ENCODE peak calls at places on chromosomes 13 and 19, in six cellular contexts. N is PC-9, I is left ventricle myocardium inferior, W is thoracic aorta, G is psoas muscle, E is endodermal cell. O is an unnamed sample.

GRCh38 chr13:114081761-114082681 is 50.4 kb downstream of the RASA3 start:
- DNase-seq in N (no peak), I (no peak), W (no peak), G (no peak), E (peak; percentile 47), O (peak; percentile 48)

GRCh38 chr13:103246581-103247200 is 180.5 kb upstream of the SLC10A2 start:
- DNase-seq in N (no peak), I (no peak), W (no peak), G (no peak), E (no peak), O (no peak)

GRCh38 chr13:50080856-50081105 is 65.5 kb downstream of the KCNRG start:
- DNase-seq in N (no peak), I (no peak), W (no peak), G (no peak), E (no peak), O (no peak)

GRCh38 chr19:46426506-46427162 is 2.1 kb downstream of the PNMA8C start:
- DNase-seq in N (no peak), I (peak; percentile 82), W (no peak), G (peak; percentile 73), E (peak; percentile 95), O (peak; percentile 29)

GRCh38 chr19:16457195-16457953 is 14.4 kb downstream of the EPS15L1 start:
- DNase-seq in N (peak; percentile 42), I (peak; percentile 55), W (no peak), G (peak; percentile 49), E (peak; percentile 67), O (no peak)

GRCh38 chr19:51431124-51431523 is 13.7 kb upstream of the SIGLEC10 start:
- DNase-seq in N (no peak), I (no peak), W (no peak), G (no peak), E (no peak), O (no peak)

GRCh38 chr13:65638572-65639168 is 1591.5 kb downstream of the PCDH9 start:
- DNase-seq in N (no peak), I (no peak), W (no peak), G (no peak), E (peak; percentile 53), O (peak; percentile 2)

GRCh38 chr13:98438246-98439135 is 138.4 kb downstream of the STK24 start:
- DNase-seq in N (no peak), I (no peak), W (no peak), G (no peak), E (no peak), O (no peak)

GRCh38 chr13:114108141-114108761 is 24.2 kb downstream of the RASA3 start:
- DNase-seq in N (no peak), I (no peak), W (no peak), G (peak; percentile 6), E (peak; percentile 10), O (peak; percentile 15)

GRCh38 chr13:103236213-103236612 is 170.0 kb upstream of the SLC10A2 start:
- DNase-seq in N (no peak), I (no peak), W (no peak), G (no peak), E (no peak), O (no peak)

GRCh38 chr13:29702912-29703351 is 107.4 kb upstream of the SLC7A1 start:
- DNase-seq in N (peak; percentile 66), I (peak; percentile 28), W (no peak), G (peak; percentile 38), E (peak; percentile 79), O (peak; percentile 9)

GRCh38 chr13:101915755-101916107 is 463.3 kb downstream of the ITGBL1 start:
- DNase-seq in N (no peak), I (no peak), W (no peak), G (no peak), E (no peak), O (no peak)

GRCh38 chr13:27139565-27139964 is 32.0 kb downstream of the USP12 start:
- DNase-seq in N (no peak), I (no peak), W (no peak), G (no peak), E (no peak), O (no peak)

GRCh38 chr13:34256236-34256635 is 438.3 kb downstream of the RFC3 start:
- DNase-seq in N (no peak), I (no peak), W (no peak), G (no peak), E (no peak), O (no peak)

GRCh38 chr19:4059493-4059880 is 7.2 kb downstream of the ZBTB7A start:
- DNase-seq in N (no peak), I (no peak), W (no peak), G (no peak), E (no peak), O (peak; percentile 85)

GRCh38 chr19:4060621-4061177 is 6.0 kb downstream of the ZBTB7A start:
- DNase-seq in N (no peak), I (no peak), W (no peak), G (no peak), E (peak; percentile 40), O (peak; percentile 62)

GRCh38 chr19:4057913-4058695 is 8.6 kb downstream of the ZBTB7A start:
- DNase-seq in N (peak; percentile 85), I (peak; percentile 84), W (peak; percentile 84), G (peak; percentile 94), E (no peak), O (peak; percentile 90)

GRCh38 chr19:4059931-4060620 is 6.6 kb downstream of the ZBTB7A start:
- DNase-seq in N (peak; percentile 68), I (peak; percentile 73), W (no peak), G (peak; percentile 84), E (no peak), O (peak; percentile 86)

GRCh38 chr19:4058696-4059492 is 7.8 kb downstream of the ZBTB7A start:
- DNase-seq in N (no peak), I (no peak), W (no peak), G (no peak), E (no peak), O (peak; percentile 68)
- H3K4me1 ChIP-seq in N (peaks cover 63% of the 10 kb centered on the region), I (peaks cover 64% of the 10 kb centered on the region), W (peaks cover 66% of the 10 kb centered on the region), G (peaks cover 61% of the 10 kb centered on the region), E (no peaks in the 10 kb centered on the region), O (peaks cover 82% of the 10 kb centered on the region)

GRCh38 chr13:39616087-39616694 is 13.2 kb upstream of the LHFPL6 start:
- DNase-seq in N (no peak), I (no peak), W (no peak), G (no peak), E (peak; percentile 79), O (no peak)
- TF ChIP-seq CTCF in N (peak; percentile 83), I (peak; percentile 95), W (peak; percentile 82), G (peak; percentile 86), E (peak; percentile 92), O (peak; percentile 68)

DNA sequence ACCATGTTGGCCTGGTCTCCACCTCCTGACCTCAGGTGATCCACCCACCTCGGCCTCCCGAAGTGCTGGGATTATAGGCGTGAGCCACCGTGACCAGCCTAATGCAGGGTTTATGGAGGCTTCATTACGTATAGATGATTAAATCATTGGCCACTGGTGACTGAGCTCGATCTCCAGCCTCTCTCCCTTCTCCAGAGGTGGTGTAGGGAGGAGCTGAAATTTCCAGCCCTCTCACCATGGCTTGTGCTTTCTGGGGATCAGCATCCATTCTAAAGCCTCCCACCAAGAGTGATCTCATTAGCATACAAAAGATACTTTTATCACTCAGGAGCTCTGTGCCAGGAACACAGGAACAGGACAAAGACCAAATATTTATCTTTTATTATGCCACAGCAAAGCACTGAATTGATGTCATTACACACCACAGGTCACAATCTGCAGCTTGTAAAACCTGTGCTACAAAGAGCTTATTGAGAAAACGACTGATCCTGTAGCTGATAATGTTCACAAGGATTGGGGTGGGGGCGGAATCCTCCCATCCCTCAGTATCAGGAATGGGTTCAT is 32.4 kb downstream of the RHPN2 start:
- DNase-seq in N (no peak), I (no peak), W (no peak), G (no peak), E (peak; percentile 78), O (peak; percentile 61)
- H3K4me1 ChIP-seq in N (peaks cover 5% of the 10 kb centered on the region), I (no peaks in the 10 kb centered on the region), W (no peaks in the 10 kb centered on the region), G (no peaks in the 10 kb centered on the region), E (peaks cover 4% of the 10 kb centered on the region), O (peaks cover 17% of the 10 kb centered on the region)

GRCh38 chr19:29785955-29786589 is 25.7 kb upstream of the CCNE1 start:
- DNase-seq in N (no peak), I (no peak), W (no peak), G (no peak), E (peak; percentile 78), O (no peak)
- TF ChIP-seq CTCF in N (peak; percentile 55), I (no peak), W (no peak), G (no peak), E (peak; percentile 60), O (no peak)

O was measured in mucosa of descending colon.